ENCODE peak calls at places on chromosomes 13 and 19, in four cellular contexts. One of them, this sample, is unnamed. For H3K4me1, the result is how much of the 10 kb centered on the place peaks cover.

GRCh38 chr13:97256343-97256783 is 34.2 kb downstream of the MBNL2 start:
- DNase-seq in H9: no peak
- DNase-seq in IMR-90: peak
- DNase-seq in mesenchymal stem cell: peak
- DNase-seq in this sample: no peak

GRCh38 chr13:33202644-33203169 is 82.8 kb downstream of the STARD13 start:
- DNase-seq in H9: no peak
- DNase-seq in mesenchymal stem cell: no peak
- DNase-seq in IMR-90: no peak
- DNase-seq in this sample: no peak

GRCh38 chr13:66926200-66926850 is 303.8 kb downstream of the PCDH9 start:
- DNase-seq in IMR-90: no peak
- DNase-seq in mesenchymal stem cell: no peak
- DNase-seq in H9: no peak
- DNase-seq in this sample: no peak

GRCh38 chr13:111943229-111943795 is 123.6 kb upstream of the SOX1 start:
- DNase-seq in IMR-90: no peak
- DNase-seq in mesenchymal stem cell: no peak
- DNase-seq in H9: peak
- DNase-seq in this sample: no peak

GRCh38 chr13:45341799-45342584 is 1.0 kb upstream of the TPT1 start:
- DNase-seq in IMR-90: no peak
- DNase-seq in mesenchymal stem cell: peak
- DNase-seq in H9: no peak
- DNase-seq in this sample: no peak

GRCh38 chr13:30743319-30744055 is 8.1 kb downstream of the ALOX5AP start:
- DNase-seq in H9: no peak
- DNase-seq in IMR-90: peak
- DNase-seq in mesenchymal stem cell: peak
- DNase-seq in this sample: no peak

GRCh38 chr19:47028372-47028672 is 8.7 kb downstream of the NPAS1 start:
- DNase-seq in IMR-90: no peak
- DNase-seq in H9: peak
- DNase-seq in mesenchymal stem cell: no peak
- DNase-seq in this sample: no peak

GRCh38 chr13:43959291-43959690 is 79.6 kb downstream of the LACC1 start:
- DNase-seq in H9: no peak
- DNase-seq in mesenchymal stem cell: no peak
- DNase-seq in IMR-90: no peak
- DNase-seq in this sample: no peak

GRCh38 chr19:38394488-38394887 is 6.0 kb downstream of the SPRED3 start:
- DNase-seq in mesenchymal stem cell: no peak
- DNase-seq in IMR-90: no peak
- DNase-seq in H9: peak
- DNase-seq in this sample: no peak

GRCh38 chr13:51125495-51126226 is 14.6 kb upstream of the C13orf42 start:
- DNase-seq in IMR-90: peak
- DNase-seq in mesenchymal stem cell: peak
- DNase-seq in H9: peak
- DNase-seq in this sample: peak

GRCh38 chr19:34243876-34244578 is 10.3 kb upstream of the GARRE1 start:
- DNase-seq in IMR-90: no peak
- DNase-seq in H9: no peak
- DNase-seq in mesenchymal stem cell: no peak
- DNase-seq in this sample: no peak

GRCh38 chr13:47033216-47033615 is 136.4 kb upstream of the HTR2A start:
- DNase-seq in H9: no peak
- DNase-seq in IMR-90: peak
- DNase-seq in mesenchymal stem cell: peak
- DNase-seq in this sample: no peak

GRCh38 chr13:86665842-86666241 is 866.6 kb upstream of the SLITRK6 start:
- DNase-seq in mesenchymal stem cell: no peak
- DNase-seq in H9: no peak
- DNase-seq in IMR-90: no peak
- DNase-seq in this sample: no peak

GRCh38 chr13:46983881-46984280 is 87.0 kb upstream of the HTR2A start:
- DNase-seq in H9: no peak
- DNase-seq in IMR-90: peak
- DNase-seq in mesenchymal stem cell: peak
- DNase-seq in this sample: no peak

GRCh38 chr13:111165611-111166010 is 50.5 kb downstream of the ARHGEF7 start:
- DNase-seq in H9: no peak
- DNase-seq in mesenchymal stem cell: no peak
- DNase-seq in IMR-90: no peak
- DNase-seq in this sample: no peak

GRCh38 chr19:42023121-42023942 is 29.3 kb upstream of the ATP1A3 start:
- DNase-seq in mesenchymal stem cell: no peak
- DNase-seq in H9: peak
- DNase-seq in IMR-90: peak
- DNase-seq in this sample: no peak

GRCh38 chr13:45564108-45564507 is 51.4 kb downstream of the ERICH6B start:
- DNase-seq in IMR-90: peak
- DNase-seq in mesenchymal stem cell: peak
- DNase-seq in H9: no peak
- DNase-seq in this sample: peak

GRCh38 chr19:55646889-55647731 is 902 bp upstream of the CCDC106 start:
- DNase-seq in IMR-90: no peak
- DNase-seq in mesenchymal stem cell: no peak
- DNase-seq in H9: no peak
- DNase-seq in this sample: no peak

GRCh38 chr19:16576690-16577530 is 4.7 kb upstream of the SLC35E1 start:
- DNase-seq in mesenchymal stem cell: no peak
- DNase-seq in H9: no peak
- DNase-seq in IMR-90: no peak
- DNase-seq in this sample: no peak
- H3K4me1 ChIP-seq in mesenchymal stem cell: under half
- H3K4me1 ChIP-seq in H9: under half
- H3K4me1 ChIP-seq in IMR-90: under half
- H3K4me1 ChIP-seq in this sample: under half

GRCh38 chr13:110034031-110034430 is 247.6 kb upstream of the IRS2 start:
- DNase-seq in IMR-90: no peak
- DNase-seq in H9: no peak
- DNase-seq in mesenchymal stem cell: no peak
- DNase-seq in this sample: no peak
- H2AFZ ChIP-seq in IMR-90: no peak
- H2AFZ ChIP-seq in H9: no peak
- H2AFZ ChIP-seq in mesenchymal stem cell: no peak
- H2AFZ ChIP-seq in this sample: no peak

DNA sequence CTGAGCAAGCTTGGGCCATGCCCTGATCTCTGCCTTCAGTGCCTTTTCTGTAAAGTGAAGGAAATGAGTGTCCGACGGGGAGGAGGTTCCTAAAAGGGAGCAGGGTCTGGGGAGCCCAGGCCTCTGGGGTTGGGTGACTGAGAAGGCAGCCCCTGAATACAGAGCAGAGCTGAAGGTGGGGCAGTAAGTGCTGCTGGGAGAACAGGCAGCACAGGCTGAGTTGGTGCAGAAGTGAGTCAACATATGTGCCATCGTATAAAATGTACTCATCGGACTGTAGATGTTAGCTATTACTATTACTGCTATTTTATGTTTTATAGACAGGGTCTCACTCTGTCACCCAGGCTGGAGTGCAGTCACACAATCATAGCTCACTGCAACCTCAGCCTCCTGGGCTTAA is 1.0 kb upstream of the HAMP start:
- DNase-seq in H9: no peak
- DNase-seq in mesenchymal stem cell: no peak
- DNase-seq in IMR-90: no peak
- DNase-seq in this sample: no peak
- H3K18ac ChIP-seq in H9: no peak
- H3K18ac ChIP-seq in mesenchymal stem cell: no peak
- H3K18ac ChIP-seq in IMR-90: no peak
- H3K18ac ChIP-seq in this sample: no peak

DNA sequence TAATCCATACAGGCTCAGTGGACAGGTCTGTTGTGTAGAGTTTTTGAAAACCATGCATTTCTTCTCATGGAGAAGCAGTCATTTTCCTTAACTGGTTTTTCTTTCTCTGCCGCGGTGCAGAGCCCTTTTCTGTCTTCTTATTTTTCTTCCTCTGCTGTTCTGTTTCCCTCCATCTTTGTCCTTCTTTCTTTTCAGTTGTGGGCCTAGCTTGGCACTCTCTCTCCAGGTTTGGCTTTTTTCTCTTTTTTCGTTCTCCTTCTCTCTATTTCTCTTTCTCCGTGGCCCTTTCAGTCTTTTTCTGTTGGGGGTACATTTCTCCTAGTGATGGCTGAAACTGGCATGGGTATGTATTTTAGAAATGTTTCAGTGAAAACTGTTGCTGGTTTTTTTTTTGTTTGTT is 24.1 kb downstream of the NFIX start:
- DNase-seq in IMR-90: no peak
- DNase-seq in H9: no peak
- DNase-seq in mesenchymal stem cell: no peak
- DNase-seq in this sample: no peak
- H3K4me1 ChIP-seq in IMR-90: under half
- H3K4me1 ChIP-seq in H9: under half
- H3K4me1 ChIP-seq in mesenchymal stem cell: under half
- H3K4me1 ChIP-seq in this sample: under half

GRCh38 chr19:7872306-7873204 is 1.6 kb downstream of the PRR36 start:
- DNase-seq in mesenchymal stem cell: no peak
- DNase-seq in H9: no peak
- DNase-seq in IMR-90: no peak
- DNase-seq in this sample: no peak
- H2AFZ ChIP-seq in mesenchymal stem cell: peak
- H2AFZ ChIP-seq in H9: no peak
- H2AFZ ChIP-seq in IMR-90: peak
- H2AFZ ChIP-seq in this sample: no peak

GRCh38 chr19:5691930-5692784 is 2.1 kb downstream of the RPL36 start:
- DNase-seq in H9: peak
- DNase-seq in IMR-90: peak
- DNase-seq in mesenchymal stem cell: peak
- DNase-seq in this sample: no peak

GRCh38 chr19:5692785-5693194 is 2.7 kb downstream of the RPL36 start:
- DNase-seq in mesenchymal stem cell: peak
- DNase-seq in IMR-90: no peak
- DNase-seq in H9: peak
- DNase-seq in this sample: no peak

GRCh38 chr19:5690955-5691204 is 785 bp downstream of the RPL36 start:
- DNase-seq in H9: no peak
- DNase-seq in IMR-90: no peak
- DNase-seq in mesenchymal stem cell: no peak
- DNase-seq in this sample: no peak

GRCh38 chr19:5691205-5691929 is 1.3 kb downstream of the RPL36 start:
- DNase-seq in H9: peak
- DNase-seq in mesenchymal stem cell: peak
- DNase-seq in IMR-90: peak
- DNase-seq in this sample: no peak

DNA sequence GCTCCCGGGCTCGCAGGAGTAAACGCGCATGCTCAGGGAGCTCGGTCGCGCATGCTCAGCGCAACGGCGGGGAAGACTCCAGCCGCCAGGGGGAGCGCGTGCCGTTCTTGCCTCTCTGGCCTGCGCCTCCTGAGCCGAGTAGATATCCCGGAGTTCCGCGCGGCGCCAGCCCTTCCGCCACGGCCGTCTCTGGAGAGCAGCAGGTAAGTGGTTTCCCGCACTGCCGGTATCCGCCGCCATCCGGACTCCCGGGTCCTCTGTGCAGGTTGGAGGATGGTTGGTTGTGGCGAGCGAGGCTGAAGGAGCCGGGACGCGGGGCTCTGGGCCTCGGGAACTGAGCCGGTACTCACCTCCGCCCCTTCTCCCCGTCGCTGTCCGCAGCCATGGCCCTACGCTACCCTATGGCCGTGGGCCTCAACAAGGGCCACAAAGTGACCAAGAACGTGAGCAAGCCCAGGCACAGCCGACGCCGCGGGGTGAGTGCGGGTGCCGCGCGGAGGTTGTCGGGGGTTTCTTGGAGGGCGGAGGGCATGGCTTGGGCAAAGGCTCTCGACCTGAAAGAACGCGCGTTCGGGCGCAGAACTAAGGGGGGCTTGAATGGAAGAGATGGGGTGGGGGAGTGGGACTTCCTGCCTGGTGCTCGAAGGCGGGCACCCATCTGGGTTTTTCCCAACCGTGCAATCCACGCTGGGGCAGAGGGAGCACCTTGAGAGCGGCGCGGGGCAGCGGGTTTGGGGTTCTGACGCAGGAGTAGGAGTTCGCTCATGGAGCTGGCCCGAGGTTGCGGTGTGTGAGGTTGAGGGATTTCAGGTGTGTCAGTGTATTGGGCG is at the start of gene RPL36:
- DNase-seq in H9: peak
- DNase-seq in mesenchymal stem cell: peak
- DNase-seq in IMR-90: peak
- DNase-seq in this sample: peak
- H3K18ac ChIP-seq in H9: peak
- H3K18ac ChIP-seq in mesenchymal stem cell: peak
- H3K18ac ChIP-seq in IMR-90: no peak
- H3K18ac ChIP-seq in this sample: peak

DNA sequence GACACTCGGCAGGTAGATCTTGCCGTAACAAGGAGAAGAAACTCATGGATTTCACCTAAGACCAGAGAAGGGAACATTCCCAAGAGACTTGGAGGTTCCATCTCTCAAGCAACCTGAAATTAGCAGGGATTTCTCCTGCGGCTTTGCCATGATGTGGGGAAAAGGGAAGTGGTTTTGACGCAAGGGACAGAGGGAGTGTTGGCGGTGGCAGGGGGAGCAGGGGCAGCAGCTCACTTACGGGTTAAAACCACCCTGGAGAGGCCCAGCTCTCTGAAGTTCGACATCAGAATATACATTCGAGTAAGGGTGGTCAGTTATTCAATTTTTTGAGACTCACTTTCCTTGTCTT is 76.1 kb upstream of the POMP start:
- DNase-seq in mesenchymal stem cell: no peak
- DNase-seq in H9: no peak
- DNase-seq in IMR-90: no peak
- DNase-seq in this sample: no peak
- H3K4me1 ChIP-seq in mesenchymal stem cell: under half
- H3K4me1 ChIP-seq in H9: under half
- H3K4me1 ChIP-seq in IMR-90: under half
- H3K4me1 ChIP-seq in this sample: under half